ENCODE peak calls at places on chromosomes 4 and X, in ten cellular contexts. One of them, this sample, is unnamed. For H3K9me3, the result is how much of the 10 kb centered on the place peaks cover.

GRCh38 chr4:54819044-54819443 is 161.3 kb downstream of the KIT start:
- DNase-seq in neural progenitor cell: no peak
- DNase-seq in mucosa of descending colon: no peak
- DNase-seq in right atrium auricular region: no peak
- DNase-seq in cardiac muscle cell: no peak
- DNase-seq in CD8-positive, alpha-beta T cell: no peak
- DNase-seq in heart right ventricle: no peak
- DNase-seq in suprapubic skin: no peak
- DNase-seq in colonic mucosa: no peak
- DNase-seq in hepatocyte: no peak
- DNase-seq in this sample: no peak

GRCh38 chr4:158835456-158836369 is 66.9 kb downstream of the FNIP2 start:
- DNase-seq in heart right ventricle: no peak
- DNase-seq in CD8-positive, alpha-beta T cell: no peak
- DNase-seq in right atrium auricular region: no peak
- DNase-seq in hepatocyte: no peak
- DNase-seq in suprapubic skin: no peak
- DNase-seq in neural progenitor cell: peak
- DNase-seq in colonic mucosa: no peak
- DNase-seq in mucosa of descending colon: no peak
- DNase-seq in cardiac muscle cell: no peak
- DNase-seq in this sample: no peak

GRCh38 chr4:87150498-87151261 is 69.7 kb downstream of the KLHL8 start:
- DNase-seq in colonic mucosa: peak
- DNase-seq in hepatocyte: peak
- DNase-seq in CD8-positive, alpha-beta T cell: peak
- DNase-seq in heart right ventricle: no peak
- DNase-seq in neural progenitor cell: peak
- DNase-seq in mucosa of descending colon: peak
- DNase-seq in right atrium auricular region: no peak
- DNase-seq in cardiac muscle cell: peak
- DNase-seq in suprapubic skin: no peak
- DNase-seq in this sample: no peak

GRCh38 chrX:40570346-40571093 is 10.2 kb upstream of the ATP6AP2 start:
- DNase-seq in neural progenitor cell: no peak
- DNase-seq in colonic mucosa: no peak
- DNase-seq in heart right ventricle: no peak
- DNase-seq in cardiac muscle cell: no peak
- DNase-seq in suprapubic skin: no peak
- DNase-seq in mucosa of descending colon: no peak
- DNase-seq in right atrium auricular region: no peak
- DNase-seq in CD8-positive, alpha-beta T cell: no peak
- DNase-seq in hepatocyte: no peak
- DNase-seq in this sample: no peak

GRCh38 chrX:13911581-13911980 is 94.7 kb upstream of the GPM6B start:
- DNase-seq in right atrium auricular region: no peak
- DNase-seq in CD8-positive, alpha-beta T cell: no peak
- DNase-seq in mucosa of descending colon: no peak
- DNase-seq in cardiac muscle cell: no peak
- DNase-seq in suprapubic skin: no peak
- DNase-seq in hepatocyte: peak
- DNase-seq in colonic mucosa: no peak
- DNase-seq in neural progenitor cell: no peak
- DNase-seq in heart right ventricle: no peak
- DNase-seq in this sample: no peak

GRCh38 chr4:41132055-41132683 is 82.2 kb downstream of the APBB2 start:
- DNase-seq in CD8-positive, alpha-beta T cell: no peak
- DNase-seq in colonic mucosa: peak
- DNase-seq in hepatocyte: peak
- DNase-seq in heart right ventricle: no peak
- DNase-seq in mucosa of descending colon: peak
- DNase-seq in cardiac muscle cell: no peak
- DNase-seq in neural progenitor cell: no peak
- DNase-seq in right atrium auricular region: no peak
- DNase-seq in suprapubic skin: no peak
- DNase-seq in this sample: no peak

GRCh38 chrX:78759081-78759480 is 11.6 kb downstream of the LPAR4 start:
- DNase-seq in hepatocyte: no peak
- DNase-seq in CD8-positive, alpha-beta T cell: no peak
- DNase-seq in mucosa of descending colon: no peak
- DNase-seq in heart right ventricle: no peak
- DNase-seq in colonic mucosa: no peak
- DNase-seq in right atrium auricular region: no peak
- DNase-seq in neural progenitor cell: no peak
- DNase-seq in cardiac muscle cell: no peak
- DNase-seq in suprapubic skin: no peak
- DNase-seq in this sample: no peak

GRCh38 chr4:24655971-24656370 is 71.6 kb upstream of the DHX15 start:
- DNase-seq in cardiac muscle cell: no peak
- DNase-seq in hepatocyte: peak
- DNase-seq in heart right ventricle: no peak
- DNase-seq in neural progenitor cell: no peak
- DNase-seq in suprapubic skin: no peak
- DNase-seq in colonic mucosa: peak
- DNase-seq in right atrium auricular region: no peak
- DNase-seq in mucosa of descending colon: peak
- DNase-seq in CD8-positive, alpha-beta T cell: no peak
- DNase-seq in this sample: no peak

GRCh38 chr4:133154725-133155124 is 5.6 kb downstream of the PCDH10 start:
- DNase-seq in suprapubic skin: no peak
- DNase-seq in hepatocyte: peak
- DNase-seq in right atrium auricular region: no peak
- DNase-seq in cardiac muscle cell: peak
- DNase-seq in neural progenitor cell: peak
- DNase-seq in heart right ventricle: no peak
- DNase-seq in colonic mucosa: no peak
- DNase-seq in mucosa of descending colon: no peak
- DNase-seq in CD8-positive, alpha-beta T cell: no peak
- DNase-seq in this sample: no peak

GRCh38 chr4:39950861-39951481 is 26.7 kb downstream of the PDS5A start:
- DNase-seq in cardiac muscle cell: no peak
- DNase-seq in heart right ventricle: no peak
- DNase-seq in hepatocyte: no peak
- DNase-seq in mucosa of descending colon: no peak
- DNase-seq in colonic mucosa: no peak
- DNase-seq in suprapubic skin: no peak
- DNase-seq in CD8-positive, alpha-beta T cell: no peak
- DNase-seq in neural progenitor cell: no peak
- DNase-seq in right atrium auricular region: no peak
- DNase-seq in this sample: no peak

GRCh38 chrX:134239016-134239415 is 2.0 kb downstream of the CCDC160 start:
- DNase-seq in mucosa of descending colon: no peak
- DNase-seq in cardiac muscle cell: no peak
- DNase-seq in CD8-positive, alpha-beta T cell: no peak
- DNase-seq in colonic mucosa: no peak
- DNase-seq in heart right ventricle: no peak
- DNase-seq in hepatocyte: no peak
- DNase-seq in neural progenitor cell: no peak
- DNase-seq in suprapubic skin: no peak
- DNase-seq in right atrium auricular region: no peak
- DNase-seq in this sample: no peak

GRCh38 chr4:61532324-61532723 is 332.2 kb downstream of the ADGRL3 start:
- DNase-seq in right atrium auricular region: no peak
- DNase-seq in colonic mucosa: no peak
- DNase-seq in hepatocyte: no peak
- DNase-seq in suprapubic skin: no peak
- DNase-seq in neural progenitor cell: peak
- DNase-seq in heart right ventricle: no peak
- DNase-seq in cardiac muscle cell: peak
- DNase-seq in CD8-positive, alpha-beta T cell: no peak
- DNase-seq in mucosa of descending colon: no peak
- DNase-seq in this sample: no peak

GRCh38 chrX:9683350-9683749 is 82.3 kb downstream of the GPR143 start:
- DNase-seq in mucosa of descending colon: no peak
- DNase-seq in cardiac muscle cell: no peak
- DNase-seq in right atrium auricular region: no peak
- DNase-seq in hepatocyte: no peak
- DNase-seq in colonic mucosa: no peak
- DNase-seq in neural progenitor cell: no peak
- DNase-seq in CD8-positive, alpha-beta T cell: no peak
- DNase-seq in heart right ventricle: no peak
- DNase-seq in suprapubic skin: no peak
- DNase-seq in this sample: no peak

GRCh38 chrX:9339603-9340569 is 125.0 kb upstream of the TBL1X start:
- DNase-seq in cardiac muscle cell: no peak
- DNase-seq in colonic mucosa: no peak
- DNase-seq in mucosa of descending colon: peak
- DNase-seq in CD8-positive, alpha-beta T cell: no peak
- DNase-seq in neural progenitor cell: no peak
- DNase-seq in heart right ventricle: peak
- DNase-seq in hepatocyte: no peak
- DNase-seq in suprapubic skin: no peak
- DNase-seq in right atrium auricular region: no peak
- DNase-seq in this sample: no peak

GRCh38 chr4:57095245-57095644 is 14.9 kb downstream of the IGFBP7 start:
- DNase-seq in colonic mucosa: no peak
- DNase-seq in heart right ventricle: no peak
- DNase-seq in neural progenitor cell: no peak
- DNase-seq in suprapubic skin: no peak
- DNase-seq in cardiac muscle cell: no peak
- DNase-seq in right atrium auricular region: no peak
- DNase-seq in CD8-positive, alpha-beta T cell: no peak
- DNase-seq in hepatocyte: no peak
- DNase-seq in mucosa of descending colon: no peak
- DNase-seq in this sample: no peak

DNA sequence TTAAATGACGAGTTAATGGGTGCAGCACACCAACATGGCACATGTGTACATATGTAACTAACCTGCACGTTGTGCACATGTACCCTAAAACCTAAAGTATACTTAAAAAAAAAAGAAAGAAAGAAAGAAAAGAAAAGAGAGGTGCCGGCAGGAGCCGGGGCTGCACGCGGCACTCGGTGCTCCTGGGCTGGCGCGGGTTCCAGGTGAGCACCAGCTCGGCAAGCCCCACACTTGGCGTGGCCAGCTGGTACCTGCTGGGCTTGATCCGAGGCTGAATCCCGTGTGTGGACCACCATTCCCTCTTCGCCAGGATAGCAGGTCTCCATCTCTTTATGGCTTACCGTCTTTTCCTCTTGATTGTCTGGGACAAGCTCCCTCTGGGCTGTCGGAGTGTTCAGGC is 17.9 kb upstream of the HERC6 start:
- DNase-seq in right atrium auricular region: no peak
- DNase-seq in cardiac muscle cell: no peak
- DNase-seq in colonic mucosa: no peak
- DNase-seq in suprapubic skin: no peak
- DNase-seq in CD8-positive, alpha-beta T cell: no peak
- DNase-seq in mucosa of descending colon: no peak
- DNase-seq in heart right ventricle: no peak
- DNase-seq in neural progenitor cell: no peak
- DNase-seq in hepatocyte: no peak
- DNase-seq in this sample: no peak
- H3K9me3 ChIP-seq in right atrium auricular region: under half
- H3K9me3 ChIP-seq in cardiac muscle cell: under half
- H3K9me3 ChIP-seq in colonic mucosa: under half
- H3K9me3 ChIP-seq in suprapubic skin: under half
- H3K9me3 ChIP-seq in CD8-positive, alpha-beta T cell: under half
- H3K9me3 ChIP-seq in mucosa of descending colon: under half
- H3K9me3 ChIP-seq in heart right ventricle: under half
- H3K9me3 ChIP-seq in neural progenitor cell: under half
- H3K9me3 ChIP-seq in hepatocyte: under half
- H3K9me3 ChIP-seq in this sample: under half

DNA sequence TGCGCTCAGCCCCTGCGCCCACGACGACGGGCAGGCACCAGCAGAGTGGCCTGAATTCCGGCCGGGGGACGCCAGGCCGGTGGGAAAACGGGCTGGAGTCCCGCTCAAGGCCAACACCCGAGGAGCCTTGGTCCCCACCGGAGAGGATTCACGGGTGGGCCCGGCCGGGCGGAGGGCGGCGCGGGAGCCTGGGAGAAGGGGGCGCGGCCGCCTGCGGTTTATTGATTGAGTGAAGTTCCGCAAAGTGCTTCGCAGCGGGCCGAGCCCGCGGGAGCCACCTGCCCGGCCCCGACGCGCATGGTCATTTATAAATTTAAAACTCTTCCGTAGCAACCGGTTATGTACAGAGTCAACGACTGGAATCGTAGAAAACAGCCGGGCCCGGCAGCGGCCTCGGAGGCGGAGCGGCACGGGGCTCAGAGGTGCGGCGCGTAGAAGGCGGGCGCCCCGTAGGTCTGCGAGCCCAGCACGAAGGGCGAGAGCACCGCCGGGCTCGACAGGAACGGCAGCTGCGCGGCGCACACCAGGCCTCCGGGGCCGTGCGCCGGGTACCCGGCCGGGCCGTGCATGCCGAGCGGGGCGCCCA is 3.6 kb downstream of the NKX1-1 start:
- DNase-seq in suprapubic skin: no peak
- DNase-seq in mucosa of descending colon: no peak
- DNase-seq in neural progenitor cell: no peak
- DNase-seq in heart right ventricle: no peak
- DNase-seq in CD8-positive, alpha-beta T cell: no peak
- DNase-seq in right atrium auricular region: no peak
- DNase-seq in cardiac muscle cell: no peak
- DNase-seq in colonic mucosa: no peak
- DNase-seq in hepatocyte: peak
- DNase-seq in this sample: no peak
- H3K9me3 ChIP-seq in suprapubic skin: under half
- H3K9me3 ChIP-seq in mucosa of descending colon: under half
- H3K9me3 ChIP-seq in neural progenitor cell: under half
- H3K9me3 ChIP-seq in heart right ventricle: under half
- H3K9me3 ChIP-seq in CD8-positive, alpha-beta T cell: under half
- H3K9me3 ChIP-seq in right atrium auricular region: under half
- H3K9me3 ChIP-seq in cardiac muscle cell: under half
- H3K9me3 ChIP-seq in colonic mucosa: under half
- H3K9me3 ChIP-seq in hepatocyte: under half
- H3K9me3 ChIP-seq in this sample: under half

GRCh38 chr4:98386-98785 is 25.9 kb upstream of the ZNF718 start:
- DNase-seq in CD8-positive, alpha-beta T cell: no peak
- DNase-seq in hepatocyte: no peak
- DNase-seq in right atrium auricular region: no peak
- DNase-seq in colonic mucosa: no peak
- DNase-seq in mucosa of descending colon: no peak
- DNase-seq in heart right ventricle: no peak
- DNase-seq in suprapubic skin: no peak
- DNase-seq in cardiac muscle cell: no peak
- DNase-seq in neural progenitor cell: no peak
- DNase-seq in this sample: no peak

GRCh38 chr4:99863-100262 is 24.4 kb upstream of the ZNF718 start:
- DNase-seq in right atrium auricular region: no peak
- DNase-seq in mucosa of descending colon: no peak
- DNase-seq in hepatocyte: no peak
- DNase-seq in cardiac muscle cell: no peak
- DNase-seq in colonic mucosa: no peak
- DNase-seq in neural progenitor cell: no peak
- DNase-seq in heart right ventricle: no peak
- DNase-seq in suprapubic skin: no peak
- DNase-seq in CD8-positive, alpha-beta T cell: no peak
- DNase-seq in this sample: no peak
- H3K9me3 ChIP-seq in right atrium auricular region: half or more
- H3K9me3 ChIP-seq in mucosa of descending colon: half or more
- H3K9me3 ChIP-seq in hepatocyte: under half
- H3K9me3 ChIP-seq in cardiac muscle cell: under half
- H3K9me3 ChIP-seq in colonic mucosa: under half
- H3K9me3 ChIP-seq in neural progenitor cell: under half
- H3K9me3 ChIP-seq in heart right ventricle: under half
- H3K9me3 ChIP-seq in suprapubic skin: half or more
- H3K9me3 ChIP-seq in CD8-positive, alpha-beta T cell: under half
- H3K9me3 ChIP-seq in this sample: under half

DNA sequence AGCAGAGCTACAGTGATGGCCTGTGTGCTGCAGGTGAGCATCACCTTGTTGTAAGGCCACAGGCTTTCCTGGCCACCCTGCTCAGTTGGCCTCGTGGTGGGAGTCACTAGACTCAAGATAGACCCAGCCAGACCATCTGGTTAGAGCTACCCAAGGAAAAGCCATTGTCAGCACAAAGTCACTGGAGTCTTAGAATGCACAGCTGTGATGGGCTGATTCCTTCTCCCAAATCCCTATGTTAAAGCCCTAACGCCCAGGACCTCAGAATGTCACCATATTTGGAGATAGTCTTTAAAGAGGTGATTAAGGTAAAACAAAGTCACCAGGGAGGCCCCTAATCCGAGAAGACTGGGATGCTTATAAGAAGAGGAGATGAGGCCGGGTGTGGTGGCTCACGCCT is 173.4 kb downstream of the DHRSX start:
- DNase-seq in right atrium auricular region: no peak
- DNase-seq in mucosa of descending colon: no peak
- DNase-seq in suprapubic skin: no peak
- DNase-seq in hepatocyte: no peak
- DNase-seq in neural progenitor cell: no peak
- DNase-seq in colonic mucosa: no peak
- DNase-seq in cardiac muscle cell: no peak
- DNase-seq in heart right ventricle: no peak
- DNase-seq in CD8-positive, alpha-beta T cell: no peak
- DNase-seq in this sample: no peak
- H3K9me3 ChIP-seq in right atrium auricular region: under half
- H3K9me3 ChIP-seq in mucosa of descending colon: under half
- H3K9me3 ChIP-seq in suprapubic skin: under half
- H3K9me3 ChIP-seq in hepatocyte: under half
- H3K9me3 ChIP-seq in neural progenitor cell: under half
- H3K9me3 ChIP-seq in colonic mucosa: under half
- H3K9me3 ChIP-seq in cardiac muscle cell: under half
- H3K9me3 ChIP-seq in heart right ventricle: under half
- H3K9me3 ChIP-seq in CD8-positive, alpha-beta T cell: under half
- H3K9me3 ChIP-seq in this sample: under half